ENCODE peak calls at places on chromosomes 7 and 10, in six cellular contexts. C is gastrocnemius medialis, X is cardiac muscle cell, M is keratinocyte, E is ovary, Z is psoas muscle. H is an unnamed sample.

GRCh38 chr7:46908770-46909169 is 673.1 kb downstream of the TNS3 start:
- DNase-seq in X (peak; percentile 91), M (no peak), Z (no peak), E (no peak), C (no peak), H (no peak)

GRCh38 chr10:21505711-21506278 is 19.7 kb downstream of the SKIDA1 start:
- DNase-seq in M (no peak), C (no peak), Z (no peak), E (no peak), X (no peak), H (no peak)

GRCh38 chr7:112271162-112271561 is 64.7 kb downstream of the ZNF277 start:
- DNase-seq in Z (no peak), E (no peak), M (no peak), X (no peak), C (no peak), H (no peak)

GRCh38 chr7:70389752-70390151 is 742.2 kb upstream of the GALNT17 start:
- DNase-seq in M (no peak), Z (no peak), X (no peak), E (no peak), C (no peak), H (no peak)

GRCh38 chr7:30176463-30177090 is 41.8 kb downstream of the MTURN start:
- DNase-seq in X (no peak), E (no peak), Z (no peak), M (no peak), C (no peak), H (no peak)

GRCh38 chr10:43958964-43959363 is 310.3 kb upstream of the ZNF32 start:
- DNase-seq in C (no peak), X (no peak), M (no peak), E (no peak), Z (no peak), H (no peak)

GRCh38 chr7:90594791-90595317 is 1.3 kb upstream of the CDK14 start:
- DNase-seq in Z (peak; percentile 13), E (peak; percentile 59), C (peak; percentile 27), M (no peak), X (peak; percentile 86), H (peak; percentile 39)

GRCh38 chr10:50990568-50991495 is 83.5 kb upstream of the PRKG1 start:
- DNase-seq in X (peak; percentile 90), E (peak; percentile 61), M (no peak), Z (peak; percentile 51), C (peak; percentile 82), H (peak; percentile 54)

GRCh38 chr7:42883950-42884349 is 27.9 kb downstream of the C7orf25 start:
- DNase-seq in Z (no peak), C (no peak), M (peak; percentile 33), X (peak; percentile 65), E (no peak), H (peak; percentile 28)

GRCh38 chr7:85062651-85063050 is 124.2 kb downstream of the SEMA3D start:
- DNase-seq in X (no peak), M (no peak), E (no peak), C (no peak), Z (no peak), H (no peak)

GRCh38 chr7:21986101-21986500 is 40.4 kb upstream of the CDCA7L start:
- DNase-seq in X (no peak), Z (no peak), E (no peak), C (no peak), M (no peak), H (no peak)

GRCh38 chr10:92839191-92840085 is 8.9 kb upstream of the EXOC6 start:
- DNase-seq in X (peak; percentile 75), C (peak; percentile 64), Z (peak; percentile 66), M (no peak), E (peak; percentile 49), H (peak; percentile 61)

DNA sequence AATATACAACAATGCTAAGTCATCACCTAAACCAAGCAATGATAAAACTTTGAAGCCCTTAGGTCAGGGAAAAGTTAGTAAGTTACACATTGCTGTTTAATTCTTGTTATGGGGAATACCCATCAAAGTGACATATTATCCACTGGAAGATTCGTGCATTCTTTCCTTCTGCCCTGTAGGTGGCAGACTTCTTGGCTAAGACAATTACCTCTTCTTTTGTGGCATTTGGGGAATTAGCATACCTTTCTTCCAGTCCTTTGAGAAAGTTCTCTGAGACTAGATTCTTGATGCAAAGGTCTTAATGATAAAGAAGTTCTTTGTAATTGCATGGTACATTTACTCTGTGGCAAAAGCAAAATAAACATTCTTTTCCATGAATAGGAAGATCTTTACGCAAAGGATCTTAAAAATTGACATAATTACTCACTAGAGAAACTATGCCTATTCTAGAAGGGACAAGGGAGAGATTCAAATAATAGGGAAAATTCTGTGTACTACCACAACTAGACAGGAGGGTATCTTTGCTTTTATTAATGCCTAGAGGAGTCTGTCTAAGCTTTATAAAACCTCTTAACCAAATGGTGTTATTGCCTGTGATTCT is 395.9 kb downstream of the GRM8 start:
- DNase-seq in Z (no peak), M (no peak), X (no peak), E (no peak), C (no peak), H (no peak)
- TF ChIP-seq CTCF in Z (peak; percentile 15), M (peak; percentile 12), X (peak; percentile 16), E (no peak), C (no peak), H (peak; percentile 55)

DNA sequence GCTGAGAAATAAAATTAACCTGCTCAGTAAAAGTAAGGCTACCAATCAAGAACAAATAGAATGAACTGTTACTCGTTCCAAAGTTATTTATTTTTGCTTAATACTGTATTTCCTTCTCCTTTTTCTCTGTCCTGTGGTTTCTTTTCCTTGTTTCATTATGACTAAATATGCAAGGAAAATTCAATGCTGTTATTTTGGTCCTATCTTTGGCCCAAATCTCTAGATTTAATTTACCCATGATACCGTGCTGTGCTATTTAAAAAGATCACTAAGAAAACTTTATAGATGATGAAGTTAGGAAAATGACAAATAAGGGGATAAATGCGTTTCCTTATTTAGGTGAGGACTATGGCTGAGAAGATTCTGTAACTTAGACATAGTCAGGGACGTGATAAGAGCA is 45.3 kb upstream of the FAM133B start:
- DNase-seq in C (no peak), E (no peak), Z (no peak), X (no peak), M (no peak), H (no peak)
- H3K4me3 ChIP-seq in C (no peak overlapping the region), E (no peak overlapping the region), Z (no peak overlapping the region), X (no peak overlapping the region), M (no peak overlapping the region), H (no peak overlapping the region)

DNA sequence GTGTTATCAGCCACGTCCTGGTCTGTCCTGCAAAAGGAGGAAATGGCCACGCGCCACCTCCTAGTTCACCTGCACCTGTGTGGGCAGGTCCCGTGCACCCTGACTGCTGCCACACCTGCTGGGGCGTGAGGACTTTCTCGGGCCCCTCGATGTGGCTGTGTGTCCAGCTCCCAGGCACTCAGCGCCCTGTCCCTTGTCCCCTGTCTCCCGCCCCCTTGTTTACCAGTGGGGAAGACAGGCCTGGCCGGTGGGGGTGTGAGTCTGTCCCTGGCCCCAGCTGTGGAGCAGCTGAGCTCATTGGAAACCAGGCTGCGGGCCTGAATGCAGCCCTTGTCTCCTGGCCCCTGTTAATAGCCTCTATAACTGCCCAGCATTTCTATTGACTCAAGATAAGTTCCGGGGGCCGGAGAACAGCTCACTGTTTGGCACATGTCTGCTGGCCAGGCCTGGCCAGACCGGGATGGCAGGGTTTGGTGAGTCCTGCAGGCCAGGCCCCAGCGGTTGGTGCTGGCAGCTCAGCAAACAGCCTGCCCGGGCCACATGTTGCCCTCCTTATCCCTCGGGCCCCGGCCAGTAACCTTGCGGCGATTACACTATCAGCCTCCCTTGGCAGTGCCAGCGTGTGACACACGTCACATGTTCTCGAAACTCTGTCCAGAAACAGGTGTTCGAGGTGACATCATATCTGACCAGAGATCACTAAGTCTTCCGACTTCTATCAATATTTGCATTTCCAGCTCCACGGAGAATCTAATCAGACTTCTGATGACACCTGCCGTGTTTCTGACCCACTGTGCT is 52.1 kb downstream of the FOXL3 start:
- DNase-seq in E (no peak), Z (peak; percentile 67), X (no peak), M (no peak), C (peak; percentile 65), H (peak; percentile 54)
- H3K9me3 ChIP-seq in E (no peaks in the 10 kb centered on the region), Z (no peaks in the 10 kb centered on the region), X (no peaks in the 10 kb centered on the region), M (no peaks in the 10 kb centered on the region), C (no peaks in the 10 kb centered on the region), H (no peaks in the 10 kb centered on the region)

GRCh38 chr7:141974831-141975230 is 1.3 kb upstream of the TAS2R38 start:
- DNase-seq in X (no peak), C (no peak), E (no peak), Z (no peak), M (peak; percentile 1), H (no peak)
- TF ChIP-seq CTCF in X (no peak), C (no peak), E (no peak), Z (no peak), M (peak; percentile 43), H (no peak)

GRCh38 chr10:451856-452255 is 237.6 kb downstream of the DIP2C start:
- DNase-seq in X (no peak), Z (no peak), C (no peak), M (no peak), E (no peak), H (no peak)

GRCh38 chr10:452512-453504 is 236.7 kb downstream of the DIP2C start:
- DNase-seq in Z (no peak), M (no peak), X (no peak), E (no peak), C (no peak), H (no peak)

GRCh38 chr10:450463-450862 is 239.0 kb downstream of the DIP2C start:
- DNase-seq in X (no peak), M (no peak), C (no peak), Z (no peak), E (no peak), H (no peak)

GRCh38 chr10:454860-455259 is 234.6 kb downstream of the DIP2C start:
- DNase-seq in X (peak; percentile 92), M (peak; percentile 80), C (peak; percentile 62), Z (peak; percentile 39), E (peak; percentile 48), H (peak; percentile 37)

GRCh38 chr10:451021-451471 is 238.4 kb downstream of the DIP2C start:
- DNase-seq in X (no peak), Z (no peak), C (no peak), M (no peak), E (no peak), H (no peak)
- H3K4me3 ChIP-seq in X (no peak overlapping the region), Z (no peak overlapping the region), C (no peak overlapping the region), M (no peak overlapping the region), E (no peak overlapping the region), H (no peak overlapping the region)

DNA sequence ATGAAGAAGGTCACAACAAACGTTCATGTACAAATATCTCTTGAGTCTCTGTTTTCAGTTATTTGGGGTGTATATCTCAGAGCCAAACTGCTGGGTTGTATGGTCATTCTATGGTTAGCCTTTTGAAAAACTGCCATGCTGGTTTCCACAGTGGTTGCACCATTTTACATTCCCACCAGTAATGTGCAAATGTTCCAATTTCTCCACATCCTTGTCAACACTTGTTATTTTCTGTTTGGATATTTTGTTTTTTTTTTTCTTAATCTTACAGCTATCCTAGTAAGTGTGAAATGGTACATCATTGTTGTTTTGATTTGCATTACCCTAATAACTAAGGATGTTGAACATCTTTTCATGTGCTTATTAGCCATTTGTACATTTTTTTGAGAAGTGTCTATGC is 13.0 kb upstream of the C1GALT1 start:
- DNase-seq in E (no peak), M (no peak), X (no peak), C (no peak), Z (no peak), H (no peak)
- H3K9me3 ChIP-seq in E (no peaks in the 10 kb centered on the region), M (peaks cover 2% of the 10 kb centered on the region), X (no peaks in the 10 kb centered on the region), C (no peaks in the 10 kb centered on the region), Z (peaks cover 9% of the 10 kb centered on the region), H (peaks cover 43% of the 10 kb centered on the region)